ENCODE peak calls at places on chromosomes 1 and 21, in six cellular contexts. X is iris pigment epithelial cell, N is A549, A is HFFc6, V is DMS153, Y is activated gamma-delta T cell treated with Interleukin-2 at 50 U/mL for 16 hours. B is an unnamed sample.

GRCh38 chr1:175793617-175794016 is 50.2 kb upstream of the TNR start:
- DNase-seq in X (no peak), N (no peak), A (no peak), V (no peak), Y (no peak), B (no peak)

GRCh38 chr1:168179411-168180147 is 817 bp downstream of the TIPRL start:
- DNase-seq in X (peak; percentile 27), N (peak; percentile 26), A (peak; percentile 13), V (no peak), Y (no peak), B (no peak)

GRCh38 chr1:24762133-24762676 is 17.0 kb downstream of the CLIC4 start:
- DNase-seq in X (peak; percentile 69), N (no peak), A (peak; percentile 58), V (no peak), Y (no peak), B (no peak)

GRCh38 chr21:41957991-41958766 is 4.4 kb upstream of the C2CD2 start:
- DNase-seq in X (peak; percentile 93), N (peak; percentile 68), A (peak; percentile 75), V (no peak), Y (no peak), B (no peak)

GRCh38 chr1:168375901-168376300 is 95.2 kb downstream of the TBX19 start:
- DNase-seq in X (no peak), N (no peak), A (no peak), V (no peak), Y (no peak), B (no peak)

GRCh38 chr1:21815724-21816311 is 3.8 kb downstream of the LDLRAD2 start:
- DNase-seq in X (no peak), N (no peak), A (no peak), V (no peak), Y (no peak), B (no peak)

GRCh38 chr1:71080178-71080781 is 555 bp downstream of the ZRANB2 start:
- DNase-seq in X (no peak), N (no peak), A (no peak), V (no peak), Y (peak; percentile 7), B (no peak)

GRCh38 chr1:194873328-194873923 is 1687.0 kb upstream of the B3GALT2 start:
- DNase-seq in X (peak; percentile 8), N (peak; percentile 10), A (no peak), V (no peak), Y (no peak), B (no peak)

GRCh38 chr21:44823179-44823654 is 5.4 kb upstream of the SUMO3 start:
- DNase-seq in X (no peak), N (no peak), A (no peak), V (no peak), Y (no peak), B (no peak)

B was measured in kidney glomerular epithelial cell.